ENCODE peak calls at places on chromosomes 2 and 18, in five cellular contexts. P is psoas muscle, W is uterus, E is cardiac muscle cell, O is left ventricle myocardium inferior. H is an unnamed sample.

GRCh38 chr2:100664021-100664755 is 101.4 kb downstream of the PDCL3 start:
- DNase-seq in E (no peak), W (no peak), O (no peak), P (no peak), H (no peak)

GRCh38 chr2:74512744-74513604 is 1.3 kb upstream of the TLX2 start:
- DNase-seq in P (no peak), W (no peak), O (no peak), E (no peak), H (no peak)

GRCh38 chr18:78150590-78150989 is 829.0 kb upstream of the SALL3 start:
- DNase-seq in W (no peak), P (no peak), O (no peak), E (no peak), H (no peak)

GRCh38 chr2:166126014-166126639 is 1.7 kb downstream of the SCN1A start:
- DNase-seq in W (no peak), P (no peak), E (no peak), O (no peak), H (peak; percentile 66)

GRCh38 chr2:15159751-15160177 is 401.4 kb downstream of the NBAS start:
- DNase-seq in E (peak; percentile 36), O (no peak), W (no peak), P (no peak), H (no peak)

GRCh38 chr18:27713037-27713726 is 463.7 kb downstream of the CDH2 start:
- DNase-seq in E (peak; percentile 23), P (no peak), O (no peak), W (no peak), H (no peak)

GRCh38 chr2:237725661-237726060 is 72.9 kb upstream of the RBM44 start:
- DNase-seq in E (no peak), W (no peak), P (no peak), O (no peak), H (no peak)

GRCh38 chr2:42566837-42567251 is 1.6 kb upstream of the MTA3 start:
- DNase-seq in W (no peak), O (no peak), P (no peak), E (no peak), H (no peak)

GRCh38 chr2:13050764-13051163 is 334.0 kb downstream of the TRIB2 start:
- DNase-seq in P (no peak), O (no peak), E (no peak), W (no peak), H (no peak)

GRCh38 chr18:46734981-46735380 is 21.9 kb downstream of the ST8SIA5 start:
- DNase-seq in O (no peak), P (no peak), E (no peak), W (no peak), H (no peak)

GRCh38 chr2:84516234-84516986 is at the start of gene DNAH6:
- DNase-seq in O (peak; percentile 90), E (peak; percentile 92), P (peak; percentile 92), W (peak; percentile 94), H (peak; percentile 75)

GRCh38 chr2:82968381-82968780 is 1490.7 kb downstream of the SUCLG1 start:
- DNase-seq in O (no peak), E (no peak), P (no peak), W (no peak), H (no peak)

DNA sequence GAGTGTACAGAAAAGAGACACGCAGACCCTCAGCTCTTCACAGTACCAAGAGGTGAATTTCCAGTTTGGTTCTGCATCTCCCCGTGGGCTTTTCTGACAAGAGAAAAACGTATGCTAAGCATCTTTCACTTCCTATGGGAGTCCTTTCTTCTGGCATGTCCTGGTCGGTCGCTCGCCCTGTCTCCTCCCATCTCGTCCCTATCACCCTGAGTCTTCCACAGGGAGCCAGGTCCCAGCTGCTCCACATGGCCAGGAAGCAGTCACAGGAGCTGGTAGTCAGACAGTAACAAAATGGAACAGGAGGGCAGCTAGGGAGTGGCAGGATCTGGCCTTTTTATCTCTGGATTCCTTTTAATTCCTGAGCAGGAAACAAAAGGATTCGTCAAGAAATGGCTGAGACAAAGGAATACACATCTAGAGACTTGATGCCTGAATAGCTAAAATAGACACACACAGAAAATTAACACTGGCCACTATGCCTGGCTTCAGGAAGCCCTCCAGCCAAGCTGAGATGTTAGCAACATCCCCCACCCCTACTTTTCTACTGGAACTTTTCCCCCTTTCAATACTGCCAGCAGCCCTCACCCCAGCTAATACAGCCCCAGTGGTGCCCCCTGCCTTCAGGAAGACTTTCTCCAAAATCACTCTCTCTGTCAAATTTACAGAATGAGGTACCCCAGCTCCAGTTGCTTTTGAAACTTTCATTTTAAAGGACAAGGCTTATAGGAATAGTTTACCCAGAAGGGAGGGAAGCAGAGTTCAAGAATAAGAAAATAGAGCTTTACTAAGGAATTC is 136.1 kb downstream of the DNER start:
- DNase-seq in O (no peak), W (no peak), P (no peak), E (no peak), H (no peak)
- H3K27me3 ChIP-seq in O (peaks cover 40% of the 10 kb centered on the region), W (no peaks in the 10 kb centered on the region), P (no peaks in the 10 kb centered on the region), E (no peaks in the 10 kb centered on the region), H (no peaks in the 10 kb centered on the region)

DNA sequence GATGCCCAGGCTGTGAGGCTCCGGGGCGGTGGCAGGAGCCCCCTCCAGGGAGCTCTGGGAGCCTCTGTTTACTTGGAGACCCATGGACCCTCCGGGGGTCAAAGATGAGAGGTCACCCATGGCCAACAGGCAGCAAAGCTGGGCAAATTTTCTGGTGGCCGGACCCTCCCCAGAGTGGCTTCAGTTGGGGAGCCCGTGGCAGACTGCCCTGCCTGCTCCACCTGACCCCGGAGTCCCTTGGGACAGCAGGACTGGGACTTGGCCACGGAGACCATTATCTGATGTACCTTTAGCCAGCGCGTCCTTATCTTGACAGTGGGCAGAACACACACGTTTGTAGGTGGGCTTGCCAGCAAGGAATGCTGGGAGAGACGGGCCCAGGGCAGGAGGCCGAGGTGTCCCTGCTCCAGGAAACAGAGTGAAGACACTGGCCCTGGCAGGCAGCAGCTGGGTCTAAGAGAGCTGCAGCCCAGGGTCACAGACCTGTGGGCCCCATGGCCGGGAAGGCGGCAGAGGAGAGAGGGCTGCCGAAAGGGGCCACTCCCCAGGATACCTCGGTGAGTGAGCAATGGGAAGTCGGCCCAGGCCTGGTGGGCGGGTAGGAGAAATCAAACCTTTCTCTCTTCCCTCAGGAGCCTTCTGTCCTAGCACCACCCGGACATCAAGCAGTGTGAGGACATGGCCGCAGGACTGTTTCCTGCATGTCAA is at the start of the genes ABCG5 and ABCG8:
- DNase-seq in O (no peak), W (no peak), E (no peak), P (no peak), H (no peak)
- TF ChIP-seq CTCF in O (no peak), W (no peak), E (no peak), P (no peak), H (no peak)

DNA sequence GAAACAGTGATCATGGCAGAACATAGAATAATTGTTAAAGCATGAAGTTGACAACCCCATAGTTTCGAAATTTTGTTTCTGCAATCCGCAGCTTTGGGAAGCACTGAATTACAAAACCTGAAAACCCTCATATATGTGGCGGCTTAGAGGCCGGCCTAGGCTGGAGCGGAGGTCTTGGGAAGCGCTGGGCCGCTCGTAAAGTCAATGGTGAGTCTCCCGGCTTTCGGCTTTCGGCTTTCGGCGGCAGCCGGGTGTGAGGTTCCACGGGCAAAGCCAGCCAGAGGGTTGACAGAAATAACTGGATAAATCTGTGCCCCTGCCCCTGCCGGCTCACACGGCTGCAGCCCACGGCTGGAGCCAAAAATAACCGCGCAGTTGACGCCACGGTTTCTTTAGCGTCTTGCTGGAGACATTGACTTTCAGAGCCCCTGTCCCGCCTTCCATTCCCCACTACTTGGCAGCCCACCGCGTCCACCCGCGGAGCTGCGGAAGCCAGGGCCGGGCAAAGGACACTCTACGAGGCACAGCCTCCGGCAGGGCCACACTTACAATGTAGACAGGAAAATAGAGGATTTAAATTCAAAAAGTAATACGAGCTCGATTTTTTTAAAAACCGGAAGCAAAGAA is 28.5 kb upstream of the ATP6V1B1 start:
- DNase-seq in P (no peak), O (no peak), W (no peak), E (peak; percentile 64), H (no peak)
- H3K4me3 ChIP-seq in P (peak overlapping the region; percentile 44), O (peak overlapping the region; percentile 44), W (no peak overlapping the region), E (peak overlapping the region; percentile 9), H (peak overlapping the region; percentile 14)

DNA sequence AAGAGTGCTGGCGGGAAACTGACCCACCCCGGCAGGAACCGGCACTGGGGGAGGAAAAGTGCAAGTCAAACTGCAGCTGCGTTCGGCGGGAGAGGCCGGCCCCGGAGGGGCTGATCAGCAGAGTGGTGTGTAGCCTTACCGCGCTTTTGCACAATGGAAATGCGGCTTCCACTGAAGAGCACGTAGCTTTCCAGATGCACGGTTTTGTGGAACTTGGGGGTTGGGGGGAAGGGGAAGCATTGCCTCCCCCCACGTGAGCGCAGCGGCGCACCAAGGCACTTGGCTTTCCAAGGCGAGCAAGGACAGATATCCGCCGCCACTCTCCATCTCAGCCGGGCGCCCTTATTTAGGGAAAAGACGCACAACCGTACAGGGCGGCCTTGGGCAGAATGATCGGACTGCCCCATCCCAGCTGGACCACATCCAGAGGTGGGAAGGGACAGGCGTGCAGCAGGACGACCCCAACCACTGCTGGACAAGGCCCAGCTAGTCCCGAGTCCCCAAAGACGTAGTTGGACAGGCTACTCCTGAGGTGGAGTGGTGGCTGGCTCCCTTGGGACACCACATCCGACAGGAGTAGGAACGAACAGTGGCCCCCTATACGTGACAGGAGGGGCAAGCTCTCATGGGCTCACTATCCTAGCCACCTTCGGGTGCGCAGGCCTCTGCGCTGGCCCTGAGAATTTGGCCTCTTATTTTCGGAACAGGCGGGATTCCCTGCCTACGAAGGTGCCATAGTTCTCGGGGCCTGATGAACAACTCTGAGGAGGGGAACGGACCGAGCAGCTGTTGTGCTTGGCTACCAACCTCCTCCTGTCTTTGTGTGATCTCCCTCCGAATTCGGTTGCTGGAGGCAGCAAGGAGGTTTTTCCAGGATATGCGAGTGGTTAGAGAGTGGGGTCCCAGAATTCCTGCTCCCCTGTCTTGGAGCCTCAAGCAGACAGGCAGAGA is 2.4 kb downstream of the FEV start:
- DNase-seq in P (peak; percentile 46), W (no peak), E (no peak), O (no peak), H (no peak)
- H3K27me3 ChIP-seq in P (no peaks in the 10 kb centered on the region), W (peaks cover 21% of the 10 kb centered on the region), E (peaks cover 100% of the 10 kb centered on the region), O (peaks cover 100% of the 10 kb centered on the region), H (peaks cover 65% of the 10 kb centered on the region)

GRCh38 chr2:29281585-29281984 is 166.4 kb downstream of the CLIP4 start:
- DNase-seq in O (no peak), E (no peak), P (no peak), W (peak; percentile 18), H (no peak)

GRCh38 chr2:29275186-29275585 is 160.0 kb downstream of the CLIP4 start:
- DNase-seq in P (no peak), W (no peak), O (no peak), E (no peak), H (no peak)

GRCh38 chr2:29278964-29279363 is 163.7 kb downstream of the CLIP4 start:
- DNase-seq in E (no peak), O (no peak), P (no peak), W (no peak), H (no peak)

GRCh38 chr2:29284671-29285070 is 169.5 kb downstream of the CLIP4 start:
- DNase-seq in E (no peak), P (no peak), O (no peak), W (no peak), H (no peak)

GRCh38 chr2:29281086-29281485 is 165.9 kb downstream of the CLIP4 start:
- DNase-seq in O (no peak), E (no peak), W (no peak), P (no peak), H (no peak)
- TF ChIP-seq CTCF in O (no peak), E (no peak), W (no peak), P (no peak), H (no peak)